ENCODE peak calls at places on chromosomes 5 and 9, in six cellular contexts. I is stimulated activated CD4-positive, alpha-beta T cell treated with anti-CD3 and anti-CD28 coated beads, Interleukin-15, amount 100 ng/mL, for 24 hours; W is hypothalamus; Q is activated naive CD4-positive, alpha-beta T cell treated with anti-CD3 and anti-CD28 coated beads, Interleukin-2, amount 10 ng/mL, durations not matched to agents 7 days and 5 days; C is CD4-positive, alpha-beta T cell; J is AML-193. D is an unnamed sample.

GRCh38 chr9:37370282-37370681 is 52.2 kb upstream of the GRHPR start:
- DNase-seq in Q (no peak), C (no peak), W (no peak), J (no peak), I (no peak), D (no peak)

GRCh38 chr9:118366228-118366627 is 662.0 kb downstream of the TLR4 start:
- DNase-seq in Q (no peak), J (no peak), C (no peak), W (no peak), I (no peak), D (no peak)

GRCh38 chr9:127915801-127916664 is 808 bp downstream of the ST6GALNAC4 start:
- DNase-seq in C (no peak), Q (peak), J (no peak), I (no peak), W (no peak), D (no peak)

GRCh38 chr9:31124389-31124788 is 1260.1 kb upstream of the ACO1 start:
- DNase-seq in C (no peak), I (no peak), J (no peak), W (no peak), Q (no peak), D (no peak)

GRCh38 chr5:129447968-129448367 is 12.1 kb upstream of the ADAMTS19 start:
- DNase-seq in Q (no peak), I (no peak), W (no peak), J (no peak), C (no peak), D (no peak)

GRCh38 chr5:96936431-96937221 is 746 bp downstream of the LNPEP start:
- DNase-seq in C (peak), Q (peak), J (peak), I (peak), W (peak), D (no peak)

GRCh38 chr5:17383526-17383925 is 114.5 kb upstream of the TAF11L2 start:
- DNase-seq in I (no peak), J (no peak), Q (no peak), C (no peak), W (no peak), D (no peak)

GRCh38 chr9:91948423-91949292 is 1.4 kb downstream of the ROR2 start:
- DNase-seq in I (peak), Q (peak), W (no peak), C (no peak), J (no peak), D (peak)

D was measured in RCC 7860.